ENCODE peak calls at places on chromosomes 1 and 21, in eight cellular contexts. T, Z, V, E, D, M, X and I are unnamed samples.

GRCh38 chr1:36115200-36115669 is 9.8 kb downstream of the COL8A2 start:
- DNase-seq in D (no peak), Z (no peak), E (no peak), M (no peak), T (peak; percentile 57), V (no peak), X (no peak), I (no peak)

GRCh38 chr1:200334661-200335256 is 75.1 kb downstream of the ZNF281 start:
- DNase-seq in Z (no peak), T (no peak), V (no peak), E (no peak), X (no peak), M (no peak), D (no peak), I (no peak)

GRCh38 chr1:187842406-187843165 is 1013.8 kb downstream of the PLA2G4A start:
- DNase-seq in T (no peak), D (no peak), E (peak; percentile 73), V (no peak), M (peak; percentile 17), Z (no peak), X (no peak), I (no peak)

GRCh38 chr1:71521655-71522264 is 440.9 kb upstream of the ZRANB2 start:
- DNase-seq in M (peak; percentile 3), E (no peak), T (peak; percentile 26), V (no peak), Z (no peak), D (no peak), X (no peak), I (no peak)

GRCh38 chr1:158506369-158506987 is 34.5 kb downstream of the OR10R2 start:
- DNase-seq in M (peak; percentile 63), T (no peak), V (peak; percentile 29), E (peak; percentile 13), D (peak; percentile 11), X (no peak), Z (peak; percentile 11), I (no peak)

GRCh38 chr21:38787461-38788274 is 18.1 kb upstream of the ETS2 start:
- DNase-seq in Z (no peak), D (no peak), M (peak; percentile 47), T (no peak), V (no peak), E (peak; percentile 98), X (peak; percentile 68), I (no peak)

GRCh38 chr1:237470712-237471310 is 419.9 kb downstream of the ZP4 start:
- DNase-seq in V (no peak), M (no peak), D (no peak), Z (no peak), X (no peak), E (peak; percentile 0), T (no peak), I (no peak)

GRCh38 chr1:51853360-51853759 is 25.2 kb downstream of the NRDC start:
- DNase-seq in X (no peak), D (no peak), M (no peak), V (no peak), E (no peak), Z (no peak), T (no peak), I (no peak)

GRCh38 chr1:180641662-180642061 is 9.8 kb downstream of the XPR1 start:
- DNase-seq in M (no peak), T (no peak), V (no peak), E (no peak), D (no peak), X (no peak), Z (no peak), I (no peak)